ENCODE peak calls at places on chromosome 13, in four cellular contexts. X is NCI-H1436, W is amygdala, I is NCI-H2081. H is an unnamed sample.

GRCh38 chr13:44498502-44498901 is 77.6 kb downstream of the TSC22D1 start:
- DNase-seq in X (no peak), W (no peak), I (no peak), H (no peak)

GRCh38 chr13:41004875-41005693 is 14.0 kb downstream of the ELF1 start:
- DNase-seq in X (no peak), W (no peak), I (no peak), H (no peak)

GRCh38 chr13:98977568-98978270 is at the start of gene DOCK9:
- DNase-seq in X (no peak), W (peak; percentile 60), I (peak; percentile 62), H (no peak)

GRCh38 chr13:39536906-39537305 is 66.1 kb downstream of the LHFPL6 start:
- DNase-seq in X (no peak), W (no peak), I (no peak), H (no peak)

GRCh38 chr13:50213526-50213925 is 198.3 kb downstream of the KCNRG start:
- DNase-seq in X (no peak), W (no peak), I (no peak), H (no peak)

GRCh38 chr13:113051641-113052040 is 54.0 kb upstream of the F7 start:
- DNase-seq in X (no peak), W (no peak), I (no peak), H (no peak)

GRCh38 chr13:98780972-98781869 is 28.7 kb upstream of the SLC15A1 start:
- DNase-seq in X (no peak), W (no peak), I (no peak), H (no peak)

GRCh38 chr13:24023073-24023472 is 125.8 kb upstream of the C1QTNF9B start:
- DNase-seq in X (no peak), W (no peak), I (no peak), H (no peak)